ENCODE peak calls at places on chromosomes 16 and 17, in four cellular contexts. O, S, F and R are unnamed samples.

GRCh38 chr16:81469710-81470481 is 25.3 kb downstream of the CMIP start:
- DNase-seq in O (no peak), S (no peak), F (no peak), R (no peak)

GRCh38 chr17:17888821-17889220 is 52.0 kb upstream of the SREBF1 start:
- DNase-seq in S (no peak), O (no peak), F (no peak), R (no peak)

GRCh38 chr16:81473066-81473488 is 28.5 kb downstream of the CMIP start:
- DNase-seq in S (peak), O (no peak), F (no peak), R (no peak)

GRCh38 chr17:72063262-72063661 is 57.6 kb upstream of the SOX9 start:
- DNase-seq in S (no peak), F (no peak), O (no peak), R (no peak)

GRCh38 chr17:3759597-3760216 is 36.0 kb downstream of the HASPIN start:
- DNase-seq in O (no peak), F (no peak), S (no peak), R (no peak)

GRCh38 chr17:66040402-66040801 is 151.5 kb downstream of the CEP112 start:
- DNase-seq in S (no peak), O (no peak), F (no peak), R (no peak)

GRCh38 chr17:76673729-76674128 is 30.2 kb upstream of the ST6GALNAC1 start:
- DNase-seq in S (no peak), F (peak), O (no peak), R (peak)

GRCh38 chr17:31393749-31394146 is 2.3 kb downstream of the RAB11FIP4 start:
- DNase-seq in S (no peak), F (no peak), O (peak), R (no peak)

GRCh38 chr17:76645481-76645880 is 1.9 kb upstream of the ST6GALNAC1 start:
- DNase-seq in S (no peak), O (no peak), F (no peak), R (no peak)

GRCh38 chr16:46972429-46972970 is 974 bp downstream of the DNAJA2 start:
- DNase-seq in F (no peak), O (no peak), S (peak), R (no peak)

GRCh38 chr17:50186661-50187402 is 14.6 kb downstream of the COL1A1 start:
- DNase-seq in S (peak), O (no peak), F (no peak), R (peak)

GRCh38 chr17:44906010-44906646 is 6.9 kb upstream of the EFTUD2 start:
- DNase-seq in F (peak), S (peak), O (no peak), R (peak)

GRCh38 chr16:68629315-68629900 is 15.7 kb upstream of the CDH3 start:
- DNase-seq in S (no peak), F (no peak), O (no peak), R (no peak)
- TF ChIP-seq CTCF in S (no peak), F (no peak), O (no peak), R (no peak)

GRCh38 chr16:2894231-2894630 is 11.2 kb downstream of the FLYWCH2 start:
- DNase-seq in F (no peak), O (no peak), S (no peak), R (no peak)
- TF ChIP-seq CTCF in F (no peak), O (no peak), S (no peak), R (no peak)

DNA sequence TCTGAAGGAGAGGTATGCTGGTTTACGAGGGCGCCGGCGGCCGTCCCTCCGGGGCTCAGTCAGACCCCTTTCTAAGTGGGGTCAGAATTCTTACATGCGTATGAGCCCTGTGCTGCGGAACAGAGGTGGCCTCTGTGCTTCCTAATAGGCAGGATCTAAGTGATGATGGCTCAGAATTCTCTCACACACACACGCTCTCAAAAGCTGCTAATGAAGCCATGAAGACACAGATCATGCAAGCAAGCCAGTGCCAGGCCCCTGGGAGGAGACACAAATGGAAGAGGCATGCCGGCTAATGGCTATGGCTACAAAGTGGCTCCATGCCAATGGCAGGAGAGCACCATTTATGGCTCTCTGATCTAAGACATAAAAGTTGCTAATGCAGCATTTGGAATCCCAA is 24.7 kb downstream of the NPLOC4 start:
- DNase-seq in S (no peak), O (no peak), F (no peak), R (no peak)
- TF ChIP-seq CTCF in S (no peak), O (no peak), F (no peak), R (no peak)

GRCh38 chr16:55843105-55843395 is 10.2 kb upstream of the CES1 start:
- DNase-seq in O (no peak), S (no peak), F (no peak), R (no peak)
- TF ChIP-seq CTCF in O (no peak), S (no peak), F (no peak), R (no peak)